ENCODE peak calls at places on chromosomes 3 and 15, in four cellular contexts. Z is CD4-positive, alpha-beta T cell; F is psoas muscle; G is cardiac muscle cell. A is an unnamed sample.

GRCh38 chr15:42890161-42890913 is 30.2 kb downstream of the TTBK2 start:
- DNase-seq in Z (no peak), F (no peak), G (peak; percentile 86), A (no peak)

GRCh38 chr3:32510075-32510724 is 7.5 kb upstream of the CMTM6 start:
- DNase-seq in Z (peak; percentile 40), F (peak; percentile 41), G (peak; percentile 82), A (no peak)

GRCh38 chr3:187781001-187781400 is 35.7 kb upstream of the BCL6 start:
- DNase-seq in Z (no peak), F (no peak), G (no peak), A (no peak)

GRCh38 chr15:79779739-79780138 is 117.1 kb downstream of the MTHFS start:
- DNase-seq in Z (no peak), F (no peak), G (no peak), A (no peak)

GRCh38 chr15:100769043-100769974 is 110.3 kb upstream of the ALDH1A3 start:
- DNase-seq in Z (no peak), F (no peak), G (no peak), A (no peak)

GRCh38 chr3:186097663-186098451 is 11.0 kb downstream of the ETV5 start:
- DNase-seq in Z (no peak), F (peak; percentile 29), G (peak; percentile 93), A (peak; percentile 40)

GRCh38 chr3:32780735-32781210 is 37.0 kb upstream of the TRIM71 start:
- DNase-seq in Z (no peak), F (peak; percentile 16), G (peak; percentile 59), A (peak; percentile 78)

GRCh38 chr3:106326941-106327765 is 458.3 kb upstream of the CBLB start:
- DNase-seq in Z (no peak), F (no peak), G (peak; percentile 20), A (no peak)

GRCh38 chr15:27210176-27210575 is 239.2 kb downstream of the GABRG3 start:
- DNase-seq in Z (no peak), F (no peak), G (no peak), A (no peak)

GRCh38 chr3:71450985-71451560 is 132.5 kb downstream of the FOXP1 start:
- DNase-seq in Z (no peak), F (no peak), G (no peak), A (no peak)

GRCh38 chr15:85639752-85640381 is 154.9 kb downstream of the KLHL25 start:
- DNase-seq in Z (no peak), F (no peak), G (peak; percentile 50), A (no peak)

GRCh38 chr3:171967137-171967783 is 72.1 kb upstream of the FNDC3B start:
- DNase-seq in Z (no peak), F (no peak), G (peak; percentile 88), A (no peak)

GRCh38 chr15:59688383-59688887 is 685 bp downstream of the BNIP2 start:
- DNase-seq in Z (peak; percentile 1), F (no peak), G (peak; percentile 85), A (peak; percentile 40)

GRCh38 chr3:41808152-41808551 is 153.8 kb downstream of the ULK4 start:
- DNase-seq in Z (no peak), F (no peak), G (peak; percentile 68), A (no peak)

GRCh38 chr3:115792206-115792955 is 169.1 kb downstream of the GAP43 start:
- DNase-seq in Z (peak; percentile 6), F (no peak), G (no peak), A (no peak)

GRCh38 chr3:114624676-114625181 is 330.9 kb downstream of the TIGIT start:
- DNase-seq in Z (no peak), F (peak; percentile 95), G (peak; percentile 97), A (no peak)

GRCh38 chr3:160444411-160444810 is 5.2 kb downstream of the TRIM59 start:
- DNase-seq in Z (no peak), F (no peak), G (no peak), A (no peak)

GRCh38 chr15:65089206-65089824 is 12.8 kb downstream of the KBTBD13 start:
- DNase-seq in Z (no peak), F (no peak), G (peak; percentile 82), A (no peak)

GRCh38 chr3:161600185-161600584 is 103.6 kb downstream of the OTOL1 start:
- DNase-seq in Z (no peak), F (no peak), G (no peak), A (no peak)

GRCh38 chr3:98778852-98779379 is 15.8 kb downstream of the ST3GAL6 start:
- DNase-seq in Z (no peak), F (no peak), G (peak; percentile 99), A (no peak)

GRCh38 chr3:106765342-106765741 is 611.9 kb upstream of the CCDC54 start:
- DNase-seq in Z (no peak), F (no peak), G (peak; percentile 93), A (no peak)

GRCh38 chr3:172666181-172666872 is 44.5 kb downstream of the NCEH1 start:
- DNase-seq in Z (no peak), F (no peak), G (peak; percentile 73), A (no peak)

GRCh38 chr15:65365229-65365628 is 12.6 kb downstream of the IGDCC3 start:
- DNase-seq in Z (no peak), F (no peak), G (no peak), A (no peak)

GRCh38 chr3:127682576-127682975 is 9.8 kb downstream of the ABTB1 start:
- DNase-seq in Z (no peak), F (no peak), G (no peak), A (no peak)

GRCh38 chr3:100120022-100120421 is 5.7 kb upstream of the FILIP1L start:
- DNase-seq in Z (no peak), F (no peak), G (no peak), A (no peak)

GRCh38 chr3:155270485-155271342 is 22.8 kb downstream of the STRIT1 start:
- DNase-seq in Z (no peak), F (no peak), G (peak; percentile 4), A (no peak)

GRCh38 chr3:30596161-30596560 is 10.2 kb upstream of the TGFBR2 start:
- DNase-seq in Z (no peak), F (no peak), G (no peak), A (no peak)

GRCh38 chr15:40437754-40438687 is 2.7 kb upstream of the BAHD1 start:
- DNase-seq in Z (no peak), F (no peak), G (no peak), A (no peak)

GRCh38 chr15:64896371-64897069 is 15.2 kb upstream of the ANKDD1A start:
- DNase-seq in Z (no peak), F (no peak), G (no peak), A (no peak)

GRCh38 chr3:11582123-11582968 is 61.4 kb downstream of the VGLL4 start:
- DNase-seq in Z (no peak), F (peak; percentile 67), G (peak; percentile 94), A (peak; percentile 67)

GRCh38 chr3:139677341-139678155 is at the start of gene NMNAT3:
- DNase-seq in Z (peak; percentile 76), F (peak; percentile 84), G (peak; percentile 67), A (peak; percentile 81)
- TF ChIP-seq CTCF in Z (no peak), F (no peak), G (no peak), A (no peak)

GRCh38 chr3:138328341-138328740 is 1.3 kb downstream of the NME9 start:
- DNase-seq in Z (no peak), F (no peak), G (peak; percentile 69), A (no peak)

GRCh38 chr3:138332472-138333073 is 2.9 kb upstream of the NME9 start:
- DNase-seq in Z (no peak), F (no peak), G (peak; percentile 68), A (no peak)

GRCh38 chr3:138329984-138330293 is 288 bp upstream of the NME9 start:
- DNase-seq in Z (no peak), F (no peak), G (no peak), A (no peak)

GRCh38 chr3:138329127-138329983 is at the start of gene NME9:
- DNase-seq in Z (peak; percentile 88), F (peak; percentile 86), G (peak; percentile 92), A (peak; percentile 84)

DNA sequence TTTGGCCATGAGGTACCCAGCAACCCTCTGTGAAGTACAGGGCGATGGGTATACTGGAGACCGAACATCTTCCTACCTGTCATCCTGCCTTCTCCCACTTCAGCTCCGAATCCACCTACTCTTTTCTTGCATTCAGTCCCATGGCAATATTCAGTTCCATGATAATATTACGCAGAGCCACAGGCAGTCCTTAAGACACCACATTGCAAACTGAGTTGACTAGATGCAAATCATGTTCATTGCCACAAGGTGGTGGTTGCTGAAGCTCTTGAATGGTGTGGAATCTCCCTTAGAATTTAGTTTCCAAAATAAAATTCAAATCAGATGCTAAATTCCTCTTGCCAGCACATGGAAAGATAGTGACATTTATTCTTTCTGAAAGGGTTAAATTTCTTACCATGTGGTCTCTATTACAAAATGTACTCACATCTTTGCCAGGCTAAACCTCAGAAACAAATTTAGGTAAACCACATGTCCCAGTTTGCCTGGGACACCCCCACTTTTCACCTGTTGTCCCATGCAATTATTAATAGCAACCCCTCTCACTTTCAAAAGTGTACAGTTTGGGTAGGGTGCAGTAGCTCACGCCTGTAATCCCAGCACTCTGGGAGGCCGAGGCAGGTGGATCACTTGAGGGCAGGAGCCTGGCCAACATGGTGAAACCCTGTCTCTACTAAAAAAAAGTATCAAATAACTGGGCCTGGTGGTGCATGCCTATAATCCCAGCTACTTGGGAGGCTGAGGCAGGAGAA is 1.7 kb upstream of the NME9 start:
- DNase-seq in Z (no peak), F (peak; percentile 30), G (peak; percentile 24), A (no peak)
- TF ChIP-seq CTCF in Z (no peak), F (peak; percentile 38), G (no peak), A (no peak)

GRCh38 chr15:25783607-25784131 is 79.5 kb downstream of the ATP10A start:
- DNase-seq in Z (peak; percentile 32), F (no peak), G (peak; percentile 33), A (no peak)
- TF ChIP-seq CTCF in Z (peak; percentile 54), F (no peak), G (peak; percentile 38), A (peak; percentile 32)

DNA sequence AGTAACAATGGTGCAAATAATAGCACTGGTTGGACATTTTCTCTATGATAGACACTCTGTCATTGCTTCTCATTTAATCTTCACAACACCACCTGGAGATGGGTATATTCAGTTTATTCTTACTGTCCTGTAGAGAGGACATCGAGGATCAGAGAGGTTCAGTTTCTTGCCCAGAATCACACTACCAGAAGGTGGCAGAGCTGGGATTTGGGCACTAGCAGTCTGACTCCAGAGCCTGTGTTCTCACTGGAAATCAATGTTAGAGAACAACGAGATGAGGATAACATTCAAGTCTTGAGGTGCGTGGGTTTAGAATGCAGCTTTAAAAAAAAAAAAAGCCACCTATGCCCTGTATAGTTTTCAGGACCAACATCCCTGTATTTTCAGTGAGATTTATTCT is 127.8 kb downstream of the SYNPR start:
- DNase-seq in Z (no peak), F (no peak), G (no peak), A (no peak)
- TF ChIP-seq CTCF in Z (no peak), F (no peak), G (no peak), A (no peak)

GRCh38 chr15:45442497-45443135 is 64.3 kb upstream of the GATM start:
- DNase-seq in Z (no peak), F (no peak), G (peak; percentile 57), A (no peak)
- TF ChIP-seq CTCF in Z (no peak), F (no peak), G (no peak), A (no peak)

DNA sequence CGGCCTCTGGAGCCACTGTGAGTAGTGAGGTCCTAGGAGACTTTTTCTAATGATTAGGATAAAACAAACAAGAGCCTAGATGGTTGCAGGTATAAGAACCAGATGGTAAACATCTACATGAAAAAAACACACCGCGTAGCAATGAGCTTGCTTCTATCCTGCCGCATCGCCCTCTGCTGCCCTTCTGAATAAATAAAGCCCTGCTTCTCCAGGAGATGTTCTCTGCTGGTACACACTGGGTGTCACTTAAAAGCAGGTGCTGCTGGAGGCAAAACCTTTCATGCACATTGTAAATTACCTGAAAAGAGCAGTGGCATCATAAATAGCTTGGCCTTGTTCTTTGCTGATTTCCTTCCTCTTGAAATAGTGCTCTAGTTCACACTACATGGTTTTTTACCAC is 164.4 kb upstream of the TOPAZ1 start:
- DNase-seq in Z (no peak), F (no peak), G (peak; percentile 18), A (no peak)
- TF ChIP-seq CTCF in Z (no peak), F (no peak), G (peak; percentile 4), A (no peak)

GRCh38 chr3:156483426-156483825 is 71.5 kb downstream of the SSR3 start:
- DNase-seq in Z (no peak), F (no peak), G (peak; percentile 72), A (no peak)
- TF ChIP-seq CTCF in Z (no peak), F (no peak), G (no peak), A (no peak)